ENCODE peak calls at places on chromosomes 2 and 18, in ten cellular contexts. H, V, B, I, S, E, T, D, C and L are unnamed samples.

GRCh38 chr2:173929441-173929840 is 35.7 kb downstream of the SP3 start:
- DNase-seq in H (no peak), V (peak), B (no peak), I (no peak), S (no peak), E (no peak), T (no peak), D (no peak), C (no peak), L (no peak)

GRCh38 chr2:179861027-179861776 is at the start of gene ZNF385B:
- DNase-seq in H (no peak), V (peak), B (no peak), I (no peak), S (no peak), E (no peak), T (peak), D (peak), C (no peak), L (peak)

GRCh38 chr18:53375641-53376040 is 848.8 kb downstream of the MBD2 start:
- DNase-seq in H (no peak), V (no peak), B (no peak), I (no peak), S (peak), E (no peak), T (no peak), D (no peak), C (no peak), L (no peak)

GRCh38 chr2:238667008-238667407 is 180.9 kb upstream of the TWIST2 start:
- DNase-seq in H (no peak), V (no peak), B (no peak), I (no peak), S (no peak), E (peak), T (no peak), D (no peak), C (no peak), L (peak)

GRCh38 chr2:219453691-219454131 is 19.1 kb downstream of the SPEG start:
- DNase-seq in H (no peak), V (peak), B (peak), I (peak), S (no peak), E (peak), T (no peak), D (peak), C (no peak), L (peak)

GRCh38 chr2:84556190-84556589 is 39.9 kb downstream of the DNAH6 start:
- DNase-seq in H (no peak), V (no peak), B (no peak), I (no peak), S (no peak), E (no peak), T (no peak), D (no peak), C (no peak), L (no peak)

GRCh38 chr2:25314514-25315315 is 27.0 kb downstream of the DNMT3A start:
- DNase-seq in H (peak), V (peak), B (no peak), I (peak), S (no peak), E (no peak), T (peak), D (peak), C (peak), L (no peak)

GRCh38 chr2:1830936-1831616 is 86.8 kb upstream of the PXDN start:
- DNase-seq in H (no peak), V (peak), B (no peak), I (no peak), S (no peak), E (peak), T (no peak), D (no peak), C (no peak), L (no peak)

GRCh38 chr2:151379191-151379590 is 21.8 kb downstream of the TNFAIP6 start:
- DNase-seq in H (no peak), V (peak), B (no peak), I (no peak), S (no peak), E (no peak), T (no peak), D (no peak), C (no peak), L (peak)

GRCh38 chr2:191571163-191571769 is 106.7 kb upstream of the NABP1 start:
- DNase-seq in H (no peak), V (peak), B (no peak), I (no peak), S (no peak), E (peak), T (peak), D (no peak), C (peak), L (peak)

GRCh38 chr18:13446581-13447470 is 228.3 kb downstream of the LDLRAD4 start:
- DNase-seq in H (no peak), V (no peak), B (no peak), I (no peak), S (no peak), E (no peak), T (no peak), D (no peak), C (no peak), L (no peak)

GRCh38 chr18:75638597-75639467 is 211.3 kb upstream of the SMIM21 start:
- DNase-seq in H (peak), V (peak), B (no peak), I (peak), S (no peak), E (peak), T (no peak), D (no peak), C (no peak), L (peak)

GRCh38 chr18:8972116-8972515 is 130.4 kb upstream of the NDUFV2 start:
- DNase-seq in H (no peak), V (no peak), B (no peak), I (no peak), S (no peak), E (no peak), T (no peak), D (no peak), C (no peak), L (no peak)

GRCh38 chr2:32951672-32952071 is 4.9 kb downstream of the LTBP1 start:
- DNase-seq in H (no peak), V (no peak), B (no peak), I (no peak), S (no peak), E (no peak), T (peak), D (no peak), C (no peak), L (no peak)

GRCh38 chr2:71157124-71157802 is 26.8 kb downstream of the MPHOSPH10 start:
- DNase-seq in H (peak), V (peak), B (no peak), I (peak), S (no peak), E (peak), T (peak), D (peak), C (peak), L (peak)

GRCh38 chr18:26777316-26778053 is 88.0 kb downstream of the AQP4 start:
- DNase-seq in H (no peak), V (no peak), B (no peak), I (no peak), S (no peak), E (no peak), T (no peak), D (no peak), C (no peak), L (no peak)

GRCh38 chr2:176246324-176246723 is 22.9 kb upstream of the MTX2 start:
- DNase-seq in H (peak), V (no peak), B (no peak), I (no peak), S (no peak), E (no peak), T (no peak), D (no peak), C (no peak), L (no peak)

GRCh38 chr18:42929857-42930256 is 185.6 kb downstream of the RIT2 start:
- DNase-seq in H (no peak), V (no peak), B (no peak), I (no peak), S (no peak), E (no peak), T (no peak), D (no peak), C (no peak), L (peak)

DNA sequence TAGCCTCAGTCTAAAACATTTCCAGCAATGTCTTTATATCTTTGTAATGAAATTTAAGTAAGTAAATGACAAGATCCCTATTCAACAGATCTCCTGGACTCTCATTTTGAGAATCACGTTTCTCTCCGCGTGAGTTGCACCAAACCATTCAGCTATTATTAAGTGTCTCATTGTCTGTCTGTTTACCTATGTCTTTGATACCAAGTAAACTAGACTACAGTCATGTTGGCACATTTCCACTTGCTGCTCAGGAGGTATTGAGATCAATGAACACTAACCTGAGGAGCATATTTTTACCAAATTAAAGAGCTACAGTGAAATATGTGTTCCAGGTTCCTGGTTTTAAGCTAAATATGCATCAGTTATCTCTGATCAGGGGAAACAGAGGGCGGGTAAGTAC is 125.7 kb downstream of the OSBPL6 start:
- DNase-seq in H (no peak), V (no peak), B (no peak), I (no peak), S (no peak), E (no peak), T (no peak), D (no peak), C (no peak), L (no peak)
- TF ChIP-seq CTCF in H (no peak), V (no peak), B (no peak), I (no peak), S (no peak), E (no peak), T (no peak), D (no peak), C (no peak), L (no peak)

GRCh38 chr2:120231564-120231973 is 8.4 kb upstream of the TMEM185B start:
- DNase-seq in H (no peak), V (no peak), B (no peak), I (no peak), S (no peak), E (no peak), T (peak), D (no peak), C (no peak), L (no peak)
- H3K4me3 ChIP-seq in H (peak), V (no peak), B (peak), I (peak), S (no peak), E (no peak), T (peak), D (peak), C (peak), L (no peak)

GRCh38 chr2:194566907-194567660 is 1089.9 kb upstream of the SLC39A10 start:
- DNase-seq in H (no peak), V (no peak), B (no peak), I (no peak), S (no peak), E (no peak), T (no peak), D (no peak), C (no peak), L (no peak)
- TF ChIP-seq CTCF in H (no peak), V (no peak), B (no peak), I (no peak), S (no peak), E (no peak), T (no peak), D (no peak), C (no peak), L (no peak)

GRCh38 chr2:105410554-105410953 is 11.7 kb upstream of the FHL2 start:
- DNase-seq in H (no peak), V (peak), B (no peak), I (no peak), S (no peak), E (peak), T (no peak), D (no peak), C (no peak), L (peak)
- H3K4me3 ChIP-seq in H (no peak), V (no peak), B (no peak), I (peak), S (no peak), E (no peak), T (no peak), D (no peak), C (no peak), L (no peak)

GRCh38 chr18:48295586-48296311 is 113.4 kb downstream of the ZBTB7C start:
- DNase-seq in H (no peak), V (no peak), B (no peak), I (no peak), S (no peak), E (no peak), T (no peak), D (no peak), C (no peak), L (peak)
- TF ChIP-seq CTCF in H (no peak), V (no peak), B (no peak), I (peak), S (no peak), E (no peak), T (no peak), D (peak), C (no peak), L (peak)

GRCh38 chr2:60532421-60532820 is 21.0 kb downstream of the BCL11A start:
- DNase-seq in H (no peak), V (no peak), B (no peak), I (no peak), S (no peak), E (peak), T (no peak), D (no peak), C (no peak), L (no peak)

GRCh38 chr2:60534034-60534393 is 19.4 kb downstream of the BCL11A start:
- DNase-seq in H (no peak), V (no peak), B (no peak), I (no peak), S (no peak), E (no peak), T (no peak), D (no peak), C (no peak), L (no peak)

GRCh38 chr2:60531638-60532216 is 21.7 kb downstream of the BCL11A start:
- DNase-seq in H (no peak), V (no peak), B (no peak), I (no peak), S (no peak), E (no peak), T (no peak), D (no peak), C (no peak), L (no peak)

GRCh38 chr2:60535392-60536312 is 17.8 kb downstream of the BCL11A start:
- DNase-seq in H (no peak), V (no peak), B (no peak), I (no peak), S (no peak), E (no peak), T (no peak), D (no peak), C (no peak), L (no peak)

GRCh38 chr2:60533114-60534033 is 20.1 kb downstream of the BCL11A start:
- DNase-seq in H (no peak), V (peak), B (no peak), I (no peak), S (peak), E (peak), T (no peak), D (no peak), C (no peak), L (peak)
- H3K4me3 ChIP-seq in H (peak), V (no peak), B (no peak), I (peak), S (no peak), E (peak), T (no peak), D (no peak), C (no peak), L (no peak)

GRCh38 chr18:46622999-46623398 is 34.0 kb downstream of the LOXHD1 start:
- DNase-seq in H (no peak), V (peak), B (no peak), I (no peak), S (no peak), E (peak), T (peak), D (no peak), C (no peak), L (peak)
- TF ChIP-seq CTCF in H (no peak), V (peak), B (no peak), I (no peak), S (peak), E (no peak), T (peak), D (no peak), C (no peak), L (peak)